ENCODE peak calls at places on chromosomes 16 and 17, in six cellular contexts. V, Z, X, G, L and F are unnamed samples.

GRCh38 chr16:12618515-12618914 is 185.2 kb downstream of the CPPED1 start:
- DNase-seq in V (no peak), Z (no peak), X (no peak), G (no peak), L (no peak), F (no peak)

GRCh38 chr17:42577140-42577531 is 393 bp downstream of the PSMC3IP start:
- DNase-seq in V (no peak), Z (no peak), X (no peak), G (no peak), L (no peak), F (no peak)

GRCh38 chr17:2796164-2797140 is at the start of gene RAP1GAP2:
- DNase-seq in V (peak; percentile 49), Z (no peak), X (no peak), G (no peak), L (no peak), F (no peak)

GRCh38 chr17:74201250-74201649 is 2.2 kb upstream of the RPL38 start:
- DNase-seq in V (no peak), Z (no peak), X (no peak), G (no peak), L (peak; percentile 66), F (no peak)

GRCh38 chr17:76920364-76921139 is 52.3 kb downstream of the MGAT5B start:
- DNase-seq in V (no peak), Z (no peak), X (no peak), G (no peak), L (no peak), F (no peak)

GRCh38 chr16:17346774-17347569 is 123.8 kb downstream of the XYLT1 start:
- DNase-seq in V (no peak), Z (no peak), X (no peak), G (no peak), L (no peak), F (no peak)

GRCh38 chr17:9324864-9325263 is 250.8 kb downstream of the STX8 start:
- DNase-seq in V (no peak), Z (no peak), X (no peak), G (no peak), L (no peak), F (no peak)

GRCh38 chr16:70737377-70738082 is 51.7 kb upstream of the MTSS2 start:
- DNase-seq in V (no peak), Z (peak; percentile 92), X (no peak), G (no peak), L (peak; percentile 90), F (peak; percentile 92)

GRCh38 chr16:81587626-81588160 is 143.1 kb downstream of the CMIP start:
- DNase-seq in V (no peak), Z (no peak), X (no peak), G (no peak), L (no peak), F (no peak)

GRCh38 chr17:48060249-48060648 is 12.1 kb downstream of the NFE2L1 start:
- DNase-seq in V (no peak), Z (no peak), X (no peak), G (no peak), L (no peak), F (no peak)

GRCh38 chr16:30622455-30623032 is 12.4 kb upstream of the ZNF689 start:
- DNase-seq in V (no peak), Z (no peak), X (no peak), G (no peak), L (no peak), F (no peak)

GRCh38 chr16:68704232-68704867 is 32.7 kb upstream of the CDH1 start:
- DNase-seq in V (peak; percentile 4), Z (peak; percentile 63), X (peak; percentile 89), G (peak; percentile 82), L (peak; percentile 77), F (peak; percentile 76)

GRCh38 chr16:51410125-51410524 is 259.1 kb upstream of the SALL1 start:
- DNase-seq in V (no peak), Z (no peak), X (no peak), G (no peak), L (no peak), F (no peak)

GRCh38 chr16:31357324-31358156 is 2.6 kb downstream of the ITGAX start:
- DNase-seq in V (no peak), Z (no peak), X (no peak), G (no peak), L (no peak), F (no peak)

GRCh38 chr17:77466596-77467223 is 325.9 kb downstream of the SEC14L1 start:
- DNase-seq in V (no peak), Z (no peak), X (no peak), G (no peak), L (no peak), F (no peak)

GRCh38 chr16:78809535-78809934 is 710.1 kb downstream of the WWOX start:
- DNase-seq in V (no peak), Z (no peak), X (no peak), G (no peak), L (no peak), F (no peak)

GRCh38 chr16:50509521-50510341 is 38.5 kb upstream of the NKD1 start:
- DNase-seq in V (no peak), Z (no peak), X (peak; percentile 70), G (peak; percentile 48), L (peak; percentile 21), F (no peak)

GRCh38 chr16:73864868-73865267 is 431.7 kb upstream of the PSMD7 start:
- DNase-seq in V (no peak), Z (no peak), X (no peak), G (no peak), L (no peak), F (no peak)

GRCh38 chr16:86783626-86784266 is 205.4 kb downstream of the FOXL1 start:
- DNase-seq in V (no peak), Z (no peak), X (no peak), G (no peak), L (no peak), F (no peak)

GRCh38 chr17:57211543-57211942 is 44.8 kb upstream of the MSI2 start:
- DNase-seq in V (no peak), Z (peak; percentile 37), X (no peak), G (no peak), L (peak; percentile 22), F (no peak)

GRCh38 chr16:27067138-27067537 is 411 bp downstream of the C16orf82 start:
- DNase-seq in V (no peak), Z (no peak), X (peak; percentile 66), G (no peak), L (peak; percentile 30), F (no peak)

GRCh38 chr17:82213251-82214011 is 789 bp upstream of the CCDC57 start:
- DNase-seq in V (no peak), Z (peak; percentile 80), X (peak; percentile 79), G (peak; percentile 79), L (peak; percentile 91), F (peak; percentile 94)

GRCh38 chr17:76027159-76027839 is at the start of gene EVPL:
- DNase-seq in V (no peak), Z (no peak), X (peak; percentile 70), G (no peak), L (no peak), F (no peak)

GRCh38 chr16:66370786-66371684 is 4.5 kb downstream of the CDH5 start:
- DNase-seq in V (no peak), Z (no peak), X (no peak), G (no peak), L (no peak), F (no peak)